ENCODE peak calls at places on chromosomes 11 and 22, in six cellular contexts. J is Caco-2, H is HepG2, O is right cardiac atrium, E is psoas muscle, M is Karpas-422. L is an unnamed sample.

GRCh38 chr11:58286249-58286648 is 18.2 kb upstream of the OR10W1 start:
- DNase-seq in E (no peak), H (peak; percentile 54), O (no peak), J (peak; percentile 38), M (peak; percentile 72), L (no peak)

GRCh38 chr22:22396741-22397291 is 111.7 kb downstream of the ZNF280B start:
- DNase-seq in E (no peak), O (no peak), M (no peak), H (no peak), J (no peak), L (no peak)

GRCh38 chr11:57744386-57744785 is 3.1 kb downstream of the SELENOH start:
- DNase-seq in M (no peak), E (no peak), O (no peak), H (no peak), J (no peak), L (no peak)

GRCh38 chr11:19756675-19757475 is 44.2 kb downstream of the NAV2 start:
- DNase-seq in O (no peak), H (no peak), E (no peak), J (no peak), M (no peak), L (no peak)

GRCh38 chr11:57646756-57647303 is 2.9 kb downstream of the YPEL4 start:
- DNase-seq in O (no peak), E (no peak), H (no peak), J (no peak), M (no peak), L (no peak)

GRCh38 chr11:94525933-94526332 is 13.7 kb downstream of the C11orf97 start:
- DNase-seq in H (no peak), M (no peak), O (peak; percentile 86), E (peak; percentile 65), J (no peak), L (peak; percentile 92)

GRCh38 chr11:36354221-36355003 is 58.3 kb downstream of the PRR5L start:
- DNase-seq in O (no peak), E (no peak), H (no peak), J (peak; percentile 12), M (no peak), L (no peak)

GRCh38 chr22:22934543-22935055 is 47.0 kb downstream of the IGLL5 start:
- DNase-seq in M (no peak), E (peak; percentile 29), H (no peak), J (no peak), O (no peak), L (peak; percentile 26)

GRCh38 chr11:15920856-15921629 is 435.3 kb downstream of the SOX6 start:
- DNase-seq in M (no peak), J (no peak), O (peak; percentile 69), H (no peak), E (no peak), L (no peak)

GRCh38 chr22:47727656-47728055 is 965.2 kb downstream of the TBC1D22A start:
- DNase-seq in J (no peak), M (no peak), E (no peak), O (no peak), H (no peak), L (no peak)

GRCh38 chr11:128022007-128022368 is 565.4 kb downstream of the ETS1 start:
- DNase-seq in E (no peak), O (no peak), H (no peak), M (no peak), J (no peak), L (no peak)

GRCh38 chr11:67372232-67372992 is 986 bp downstream of the CLCF1 start:
- DNase-seq in O (peak; percentile 86), H (no peak), E (no peak), J (peak; percentile 61), M (no peak), L (no peak)

GRCh38 chr22:45101828-45102227 is 61.9 kb upstream of the NUP50 start:
- DNase-seq in H (peak; percentile 67), M (peak; percentile 89), J (peak; percentile 75), E (no peak), O (peak; percentile 73), L (peak; percentile 80)

GRCh38 chr22:32204211-32204855 is 540 bp downstream of the RFPL2 start:
- DNase-seq in J (peak; percentile 34), M (no peak), E (no peak), O (no peak), H (peak; percentile 9), L (no peak)

GRCh38 chr22:26852176-26852575 is 194.8 kb downstream of the MIAT start:
- DNase-seq in O (no peak), H (no peak), E (no peak), J (peak; percentile 25), M (peak; percentile 57), L (no peak)

GRCh38 chr11:76337469-76337868 is 43.5 kb downstream of the THAP12 start:
- DNase-seq in J (no peak), E (no peak), O (no peak), M (no peak), H (no peak), L (no peak)

GRCh38 chr11:43676933-43677332 is 3.6 kb upstream of the HSD17B12 start:
- DNase-seq in H (no peak), E (no peak), J (no peak), M (no peak), O (no peak), L (no peak)

GRCh38 chr11:38460901-38461300 is 1862.9 kb upstream of the RAG2 start:
- DNase-seq in H (no peak), E (no peak), M (peak; percentile 77), O (peak; percentile 61), J (no peak), L (no peak)

GRCh38 chr11:99934008-99934407 is 753.1 kb upstream of the ARHGAP42 start:
- DNase-seq in H (no peak), J (no peak), M (no peak), O (no peak), E (no peak), L (no peak)

GRCh38 chr11:81112718-81113117 is 1620.9 kb downstream of the FAM181B start:
- DNase-seq in J (no peak), O (no peak), E (no peak), M (no peak), H (no peak), L (no peak)

GRCh38 chr11:86608251-86608799 is 64.1 kb downstream of the ME3 start:
- DNase-seq in O (peak; percentile 87), M (peak; percentile 92), H (peak; percentile 60), J (peak; percentile 76), E (peak; percentile 81), L (peak; percentile 67)

GRCh38 chr22:43777204-43777671 is 34.9 kb downstream of the EFCAB6 start:
- DNase-seq in H (no peak), J (no peak), M (no peak), E (no peak), O (no peak), L (no peak)

GRCh38 chr11:69494851-69495250 is 13.4 kb downstream of the LINC01488 start:
- DNase-seq in J (no peak), H (no peak), E (no peak), O (peak; percentile 19), M (no peak), L (peak; percentile 26)

GRCh38 chr11:67606150-67606476 is 623 bp upstream of the NDUFV1 start:
- DNase-seq in M (no peak), O (peak; percentile 68), H (no peak), E (no peak), J (no peak), L (peak; percentile 49)

GRCh38 chr11:117121176-117121575 is 22.9 kb upstream of the PAFAH1B2 start:
- DNase-seq in M (no peak), E (no peak), J (no peak), O (no peak), H (no peak), L (no peak)

GRCh38 chr11:27385245-27385644 is 22.2 kb upstream of the CCDC34 start:
- DNase-seq in M (no peak), H (no peak), E (no peak), J (no peak), O (no peak), L (peak; percentile 51)

GRCh38 chr11:33515347-33515746 is 185.3 kb downstream of the C11orf91 start:
- DNase-seq in M (no peak), J (no peak), H (no peak), E (peak; percentile 66), O (no peak), L (no peak)

GRCh38 chr11:17721242-17721999 is 2.0 kb downstream of the MYOD1 start:
- DNase-seq in M (no peak), E (peak; percentile 57), O (no peak), H (no peak), J (no peak), L (peak; percentile 64)
- H3K27me3 ChIP-seq in M (no peaks in the 10 kb centered on the region), E (peaks cover 14% of the 10 kb centered on the region), O (no peaks in the 10 kb centered on the region), H (peaks cover 11% of the 10 kb centered on the region), J (no peaks in the 10 kb centered on the region), L (no peaks in the 10 kb centered on the region)

GRCh38 chr11:124751741-124752470 is at the start of gene VSIG2:
- DNase-seq in O (peak; percentile 65), E (no peak), H (no peak), M (no peak), J (no peak), L (no peak)
- H3K27me3 ChIP-seq in O (no peaks in the 10 kb centered on the region), E (peaks cover 45% of the 10 kb centered on the region), H (no peaks in the 10 kb centered on the region), M (no peaks in the 10 kb centered on the region), J (no peaks in the 10 kb centered on the region), L (no peaks in the 10 kb centered on the region)

GRCh38 chr11:2439820-2440219 is 4.5 kb downstream of the TRPM5 start:
- DNase-seq in H (no peak), J (no peak), M (no peak), E (no peak), O (no peak), L (no peak)
- H3K27me3 ChIP-seq in H (peaks cover 4% of the 10 kb centered on the region), J (no peaks in the 10 kb centered on the region), M (no peaks in the 10 kb centered on the region), E (peaks cover 36% of the 10 kb centered on the region), O (no peaks in the 10 kb centered on the region), L (no peaks in the 10 kb centered on the region)

DNA sequence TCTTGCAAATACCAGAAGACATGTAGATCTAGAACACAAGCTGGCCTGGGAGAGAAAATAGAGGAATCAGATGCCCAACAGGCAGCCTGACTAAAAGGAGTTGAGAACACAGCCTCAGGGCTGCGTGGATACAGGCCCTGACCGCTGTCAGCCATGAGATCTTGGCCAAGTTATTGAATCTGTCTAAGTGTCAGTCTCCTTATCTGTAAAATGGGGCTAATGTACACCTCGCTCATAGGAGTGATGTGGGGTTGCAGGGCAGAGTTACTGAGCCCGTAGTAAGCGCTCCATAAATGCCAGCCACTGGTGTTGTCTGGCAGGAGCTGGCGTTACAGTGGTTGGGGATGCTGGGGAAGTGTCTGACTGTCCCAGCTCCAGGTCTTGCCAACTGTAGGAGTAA is 38.4 kb upstream of the TPBGL start:
- DNase-seq in M (no peak), H (no peak), J (no peak), O (no peak), E (no peak), L (no peak)
- H3K27me3 ChIP-seq in M (no peaks in the 10 kb centered on the region), H (no peaks in the 10 kb centered on the region), J (no peaks in the 10 kb centered on the region), O (no peaks in the 10 kb centered on the region), E (no peaks in the 10 kb centered on the region), L (no peaks in the 10 kb centered on the region)

DNA sequence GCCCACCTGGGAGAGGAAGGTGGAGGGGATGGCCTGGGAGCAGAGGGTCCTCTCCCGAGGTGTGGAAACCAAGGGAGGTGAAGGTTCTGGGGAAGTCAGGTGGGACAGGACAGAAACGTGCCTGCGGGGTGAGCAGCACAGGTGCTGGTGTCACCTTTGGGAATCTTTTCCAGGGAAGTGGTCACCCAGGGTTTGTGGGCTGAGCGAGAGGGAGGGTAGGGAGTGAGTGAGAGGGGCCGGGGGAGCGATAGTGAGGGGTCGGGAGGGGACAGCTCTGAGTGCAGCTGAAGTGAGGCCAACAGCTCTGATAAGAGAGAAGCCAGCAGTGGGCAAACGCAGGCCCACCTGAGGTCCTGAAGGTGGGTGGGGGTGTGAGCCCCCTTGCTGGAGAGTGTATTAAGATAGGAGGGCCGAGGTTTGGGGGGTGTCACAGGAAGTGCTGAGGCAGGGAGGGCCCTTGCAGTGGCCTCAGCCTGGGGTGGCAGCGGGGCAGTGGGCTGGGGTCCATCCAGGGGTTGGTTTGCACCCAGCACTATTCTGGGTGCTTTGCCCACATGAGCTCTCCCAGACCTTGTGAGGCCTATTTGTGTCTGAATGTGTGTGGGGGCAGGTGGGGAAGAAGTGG is 1.6 kb upstream of the SHANK3 start:
- DNase-seq in H (no peak), O (no peak), M (no peak), J (no peak), E (no peak), L (no peak)
- H3K27me3 ChIP-seq in H (peaks cover 2% of the 10 kb centered on the region), O (no peaks in the 10 kb centered on the region), M (no peaks in the 10 kb centered on the region), J (no peaks in the 10 kb centered on the region), E (peaks cover 55% of the 10 kb centered on the region), L (no peaks in the 10 kb centered on the region)

L was measured in aorta.